ENCODE peak calls at places on chromosomes 11 and 22, in nine cellular contexts. H is CD8-positive, alpha-beta memory T cell; D is NCI-H524 treated with DMSO at 0.1 percent for 48 hours; X is stimulated activated CD8-positive, alpha-beta memory T cell treated with anti-CD3 and anti-CD28 coated beads, Interleukin-4, amount 100 ng/mL, for 4 hours; Q is HT-29; P is NCI-H510A treated with DMSO at 0.1 percent for 48 hours; R is HCT116; S is WTC11; I is IMR-90. L is an unnamed sample.

GRCh38 chr22:42931421-42932196 is 74.5 kb upstream of the ARFGAP3 start:
- DNase-seq in H (no peak), D (no peak), X (no peak), Q (no peak), P (no peak), R (no peak), S (no peak), I (peak; percentile 18), L (no peak)

GRCh38 chr11:101880208-101880607 is 34.6 kb upstream of the CEP126 start:
- DNase-seq in H (no peak), D (no peak), X (no peak), Q (peak; percentile 77), P (peak; percentile 6), R (peak; percentile 72), S (no peak), I (peak; percentile 79), L (peak; percentile 71)

GRCh38 chr22:44583854-44584253 is 85.8 kb upstream of the RTL6 start:
- DNase-seq in H (no peak), D (no peak), X (no peak), Q (no peak), P (no peak), R (no peak), S (peak; percentile 46), I (no peak), L (no peak)

GRCh38 chr11:23897453-23898289 is 599.2 kb upstream of the LUZP2 start:
- DNase-seq in H (no peak), D (no peak), X (no peak), Q (no peak), P (no peak), R (no peak), S (no peak), I (peak; percentile 94), L (no peak)

GRCh38 chr11:34909955-34910354 is 6.2 kb downstream of the APIP start:
- DNase-seq in H (no peak), D (no peak), X (no peak), Q (no peak), P (no peak), R (no peak), S (no peak), I (no peak), L (no peak)

GRCh38 chr11:126327280-126328000 is 23.6 kb downstream of the DCPS start:
- DNase-seq in H (no peak), D (no peak), X (no peak), Q (no peak), P (no peak), R (no peak), S (no peak), I (no peak), L (no peak)

GRCh38 chr11:13415201-13415600 is 47.8 kb downstream of the BTBD10 start:
- DNase-seq in H (no peak), D (no peak), X (no peak), Q (no peak), P (no peak), R (no peak), S (no peak), I (no peak), L (no peak)

GRCh38 chr22:27090595-27090994 is 433.2 kb downstream of the MIAT start:
- DNase-seq in H (no peak), D (no peak), X (no peak), Q (no peak), P (no peak), R (no peak), S (no peak), I (no peak), L (no peak)

GRCh38 chr11:126175261-126175885 is 36.1 kb downstream of the RPUSD4 start:
- DNase-seq in H (no peak), D (no peak), X (no peak), Q (no peak), P (no peak), R (no peak), S (no peak), I (no peak), L (no peak)

GRCh38 chr22:42065408-42066132 is 5.0 kb downstream of the NAGA start:
- DNase-seq in H (no peak), D (no peak), X (no peak), Q (no peak), P (no peak), R (no peak), S (peak; percentile 69), I (no peak), L (no peak)

GRCh38 chr22:28581020-28581419 is 98.6 kb downstream of the TTC28 start:
- DNase-seq in H (no peak), D (no peak), X (no peak), Q (no peak), P (no peak), R (no peak), S (no peak), I (no peak), L (no peak)

GRCh38 chr11:76626921-76627391 is 43.6 kb downstream of the LRRC32 start:
- DNase-seq in H (peak; percentile 41), D (no peak), X (no peak), Q (no peak), P (no peak), R (no peak), S (no peak), I (peak; percentile 29), L (no peak)

GRCh38 chr22:41525450-41526225 is 18.6 kb downstream of the POLR3H start:
- DNase-seq in H (no peak), D (no peak), X (no peak), Q (no peak), P (no peak), R (no peak), S (no peak), I (no peak), L (no peak)

GRCh38 chr11:110125632-110126031 is 32.4 kb downstream of the ZC3H12C start:
- DNase-seq in H (no peak), D (no peak), X (no peak), Q (no peak), P (no peak), R (no peak), S (no peak), I (peak; percentile 60), L (no peak)

GRCh38 chr11:82842019-82842418 is 58.2 kb downstream of the PRCP start:
- DNase-seq in H (no peak), D (no peak), X (no peak), Q (no peak), P (no peak), R (no peak), S (no peak), I (no peak), L (no peak)

GRCh38 chr11:1193326-1194230 is 29.3 kb upstream of the MUC5B start:
- DNase-seq in H (no peak), D (no peak), X (no peak), Q (no peak), P (no peak), R (no peak), S (peak; percentile 9), I (no peak), L (no peak)

GRCh38 chr22:32335471-32335870 is 22.2 kb upstream of the RFPL3 start:
- DNase-seq in H (no peak), D (no peak), X (no peak), Q (no peak), P (no peak), R (no peak), S (no peak), I (no peak), L (no peak)

GRCh38 chr11:81579339-81579738 is 1154.3 kb downstream of the FAM181B start:
- DNase-seq in H (no peak), D (no peak), X (no peak), Q (no peak), P (no peak), R (no peak), S (no peak), I (no peak), L (no peak)

GRCh38 chr11:6197466-6198200 is 1.4 kb upstream of the OR52W1 start:
- DNase-seq in H (no peak), D (no peak), X (no peak), Q (no peak), P (no peak), R (no peak), S (no peak), I (peak; percentile 38), L (no peak)

GRCh38 chr11:8988329-8989234 is 15.2 kb downstream of the NRIP3 start:
- DNase-seq in H (no peak), D (no peak), X (no peak), Q (no peak), P (no peak), R (no peak), S (no peak), I (peak; percentile 65), L (no peak)

GRCh38 chr11:60905551-60906113 is 753 bp downstream of the PRPF19 start:
- DNase-seq in H (no peak), D (no peak), X (no peak), Q (peak; percentile 59), P (no peak), R (no peak), S (no peak), I (peak; percentile 78), L (peak; percentile 80)

GRCh38 chr22:18023509-18024275 is 669 bp downstream of the MICAL3 start:
- DNase-seq in H (peak; percentile 2), D (peak; percentile 19), X (no peak), Q (peak; percentile 57), P (peak; percentile 60), R (peak; percentile 65), S (peak; percentile 67), I (peak; percentile 85), L (peak; percentile 91)

GRCh38 chr11:119975561-119976152 is 162.3 kb downstream of the TRIM29 start:
- DNase-seq in H (no peak), D (peak; percentile 88), X (no peak), Q (no peak), P (no peak), R (no peak), S (peak; percentile 75), I (no peak), L (no peak)

GRCh38 chr22:22375586-22376351 is 131.2 kb downstream of the VPREB1 start:
- DNase-seq in H (no peak), D (no peak), X (no peak), Q (no peak), P (no peak), R (no peak), S (no peak), I (no peak), L (no peak)

GRCh38 chr11:67056640-67057409 is at the start of gene RHOD:
- DNase-seq in H (peak; percentile 12), D (no peak), X (no peak), Q (peak; percentile 75), P (peak; percentile 33), R (no peak), S (peak; percentile 75), I (no peak), L (peak; percentile 29)

GRCh38 chr22:42930810-42931420 is 73.8 kb upstream of the ARFGAP3 start:
- DNase-seq in H (no peak), D (no peak), X (no peak), Q (no peak), P (no peak), R (peak; percentile 46), S (no peak), I (peak; percentile 52), L (peak; percentile 44)

GRCh38 chr11:35237860-35238715 is 99.1 kb downstream of the CD44 start:
- DNase-seq in H (peak; percentile 52), D (no peak), X (peak; percentile 18), Q (peak; percentile 57), P (peak; percentile 39), R (peak; percentile 80), S (peak; percentile 66), I (no peak), L (peak; percentile 64)